ENCODE peak calls at places on chromosome 14, in six cellular contexts. L is uterus, H is breast epithelium, D is transverse colon, P is ovary, U is testis. Y is an unnamed sample.

GRCh38 chr14:69291891-69292586 is 32.1 kb downstream of the GALNT16 start:
- DNase-seq in L (no peak), H (no peak), D (no peak), P (no peak), U (no peak), Y (no peak)

GRCh38 chr14:99065551-99065950 is 206.4 kb downstream of the BCL11B start:
- DNase-seq in L (no peak), H (no peak), D (no peak), P (no peak), U (no peak), Y (no peak)

GRCh38 chr14:80504781-80505180 is 293.5 kb upstream of the DIO2 start:
- DNase-seq in L (no peak), H (no peak), D (no peak), P (no peak), U (no peak), Y (no peak)

GRCh38 chr14:51921026-51921425 is 60.6 kb downstream of the GNG2 start:
- DNase-seq in L (no peak), H (no peak), D (no peak), P (no peak), U (no peak), Y (no peak)

GRCh38 chr14:28653521-28653920 is 113.1 kb upstream of the FOXG1 start:
- DNase-seq in L (no peak), H (no peak), D (no peak), P (no peak), U (no peak), Y (no peak)

GRCh38 chr14:99590746-99591555 is 13.1 kb downstream of the CCDC85C start:
- DNase-seq in L (peak; percentile 26), H (no peak), D (no peak), P (no peak), U (no peak), Y (no peak)

GRCh38 chr14:65847065-65847847 is 434.7 kb downstream of the FUT8 start:
- DNase-seq in L (no peak), H (no peak), D (peak; percentile 43), P (no peak), U (no peak), Y (no peak)

GRCh38 chr14:74905595-74906142 is 17.4 kb downstream of the RPS6KL1 start:
- DNase-seq in L (peak; percentile 75), H (peak; percentile 77), D (peak; percentile 77), P (peak; percentile 82), U (peak; percentile 80), Y (no peak)

GRCh38 chr14:88546621-88547385 is 8.0 kb downstream of the PTPN21 start:
- DNase-seq in L (no peak), H (no peak), D (no peak), P (no peak), U (no peak), Y (no peak)

GRCh38 chr14:79605863-79606262 is 605.4 kb downstream of the DIO2 start:
- DNase-seq in L (no peak), H (no peak), D (no peak), P (no peak), U (no peak), Y (no peak)

GRCh38 chr14:25570483-25570882 is 520.5 kb upstream of the STXBP6 start:
- DNase-seq in L (no peak), H (no peak), D (no peak), P (no peak), U (no peak), Y (no peak)

GRCh38 chr14:65168840-65169239 is 66.5 kb upstream of the MAX start:
- DNase-seq in L (no peak), H (no peak), D (no peak), P (no peak), U (no peak), Y (no peak)

GRCh38 chr14:30994681-30995620 is 30.5 kb upstream of the AP4S1 start:
- DNase-seq in L (no peak), H (no peak), D (no peak), P (no peak), U (no peak), Y (no peak)

GRCh38 chr14:69317392-69317755 is 57.4 kb downstream of the GALNT16 start:
- DNase-seq in L (no peak), H (no peak), D (no peak), P (no peak), U (no peak), Y (no peak)

GRCh38 chr14:58898655-58899316 is 261.0 kb downstream of the DACT1 start:
- DNase-seq in L (no peak), H (no peak), D (no peak), P (no peak), U (no peak), Y (no peak)

GRCh38 chr14:55454264-55455151 is 14.1 kb upstream of the TBPL2 start:
- DNase-seq in L (peak; percentile 40), H (no peak), D (peak; percentile 68), P (peak; percentile 71), U (peak; percentile 81), Y (no peak)

GRCh38 chr14:89794096-89794495 is 160.4 kb downstream of the EFCAB11 start:
- DNase-seq in L (peak; percentile 37), H (no peak), D (no peak), P (peak; percentile 30), U (no peak), Y (no peak)

GRCh38 chr14:58822856-58823255 is 185.1 kb downstream of the DACT1 start:
- DNase-seq in L (no peak), H (no peak), D (no peak), P (no peak), U (no peak), Y (no peak)

GRCh38 chr14:67409461-67409860 is 2.5 kb downstream of the PLEK2 start:
- DNase-seq in L (no peak), H (no peak), D (no peak), P (no peak), U (no peak), Y (no peak)

GRCh38 chr14:100285021-100285912 is 21.0 kb downstream of the SLC25A29 start:
- DNase-seq in L (peak; percentile 70), H (peak; percentile 63), D (peak; percentile 77), P (peak; percentile 74), U (peak; percentile 71), Y (no peak)

GRCh38 chr14:90559811-90560492 is 163.1 kb downstream of the CALM1 start:
- DNase-seq in L (no peak), H (no peak), D (no peak), P (no peak), U (no peak), Y (no peak)

GRCh38 chr14:87896393-87897380 is 96.3 kb downstream of the GALC start:
- DNase-seq in L (no peak), H (no peak), D (no peak), P (no peak), U (no peak), Y (no peak)

GRCh38 chr14:65002586-65003210 is 16.0 kb downstream of the FNTB start:
- DNase-seq in L (no peak), H (no peak), D (no peak), P (no peak), U (no peak), Y (no peak)

GRCh38 chr14:52948039-52948438 is 2.8 kb downstream of the FERMT2 start:
- DNase-seq in L (no peak), H (no peak), D (no peak), P (no peak), U (no peak), Y (no peak)
- H3K4me3 ChIP-seq in L (no peak overlapping the region), H (no peak overlapping the region), D (peak overlapping the region; percentile 67), P (peak overlapping the region; percentile 3), U (no peak overlapping the region), Y (peak overlapping the region; percentile 82)

DNA sequence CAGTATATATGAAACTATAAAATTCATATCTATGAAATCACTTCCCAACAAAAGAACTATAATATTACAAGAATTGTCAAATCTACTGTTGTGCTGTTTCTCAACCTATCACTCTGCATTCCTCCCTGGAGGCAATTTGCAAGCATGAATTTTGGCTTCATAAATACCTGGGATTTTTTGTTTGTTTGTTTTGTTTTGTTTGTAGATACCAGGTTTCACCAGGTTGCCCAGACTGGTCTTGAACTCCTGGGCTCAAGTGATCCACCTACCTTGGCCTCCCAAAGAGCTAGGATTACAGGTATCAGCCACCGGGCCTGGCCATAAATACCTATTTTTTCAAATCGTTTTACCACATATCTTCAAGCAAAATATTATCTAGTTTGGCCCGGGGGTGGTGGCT is 38.7 kb downstream of the SGPP1 start:
- DNase-seq in L (no peak), H (no peak), D (no peak), P (no peak), U (no peak), Y (no peak)
- TF ChIP-seq POLR2A in L (no peak), H (no peak), D (no peak), P (no peak), U (no peak), Y (no peak)

DNA sequence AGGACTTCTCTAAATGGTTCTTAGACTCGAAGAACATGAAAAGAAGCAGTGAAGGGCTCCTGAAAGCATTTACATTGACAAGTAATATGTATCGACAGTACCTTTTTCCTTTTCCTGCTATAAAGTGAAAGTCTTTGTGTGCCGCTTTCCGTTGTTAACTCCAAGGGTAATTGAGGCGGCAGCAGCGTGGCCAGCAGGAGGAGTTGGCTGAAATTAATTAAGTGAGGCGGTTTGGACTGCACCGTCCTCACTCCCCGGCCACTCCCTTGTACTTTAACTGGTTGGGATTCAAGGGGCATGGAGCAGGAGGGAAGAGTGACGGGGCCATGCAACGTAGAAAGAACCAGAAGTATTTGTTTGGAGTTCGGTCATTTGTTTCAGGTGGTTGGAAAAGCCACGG is 34.3 kb upstream of the OTX2 start:
- DNase-seq in L (no peak), H (no peak), D (no peak), P (no peak), U (no peak), Y (no peak)
- H3K27me3 ChIP-seq in L (no peaks in the 10 kb centered on the region), H (peaks cover 4% of the 10 kb centered on the region), D (peaks cover 3% of the 10 kb centered on the region), P (no peaks in the 10 kb centered on the region), U (no peaks in the 10 kb centered on the region), Y (peaks cover 38% of the 10 kb centered on the region)

GRCh38 chr14:93954516-93954830 is 21.9 kb downstream of the ASB2 start:
- DNase-seq in L (no peak), H (no peak), D (no peak), P (no peak), U (no peak), Y (no peak)

GRCh38 chr14:93952829-93953228 is 23.5 kb downstream of the ASB2 start:
- DNase-seq in L (no peak), H (no peak), D (no peak), P (no peak), U (no peak), Y (no peak)

GRCh38 chr14:93951798-93952540 is 24.4 kb downstream of the ASB2 start:
- DNase-seq in L (no peak), H (no peak), D (no peak), P (no peak), U (no peak), Y (no peak)

GRCh38 chr14:93953739-93954515 is 22.4 kb downstream of the ASB2 start:
- DNase-seq in L (no peak), H (no peak), D (no peak), P (no peak), U (no peak), Y (no peak)

DNA sequence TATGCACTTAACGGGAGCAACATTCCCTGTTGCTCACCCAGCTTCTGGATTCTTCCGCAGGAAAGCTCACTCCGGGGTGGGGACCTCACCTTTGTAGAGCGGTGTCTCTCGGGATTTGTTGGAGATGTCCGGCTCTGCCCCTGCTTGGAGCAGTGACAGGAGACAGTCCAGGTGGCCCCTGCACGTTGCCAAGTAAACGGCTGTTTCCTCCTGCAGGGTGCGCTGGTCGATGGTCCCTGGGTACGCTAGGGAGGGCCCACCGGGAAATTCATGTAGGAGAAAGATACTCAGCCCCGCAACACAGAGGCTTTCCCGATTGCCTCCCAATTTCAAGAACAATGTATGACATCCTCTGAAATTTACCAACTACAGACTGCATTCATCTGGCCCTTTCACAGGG is 23.1 kb downstream of the ASB2 start:
- DNase-seq in L (no peak), H (no peak), D (peak; percentile 46), P (no peak), U (no peak), Y (no peak)
- H3K4me3 ChIP-seq in L (no peak overlapping the region), H (no peak overlapping the region), D (no peak overlapping the region), P (no peak overlapping the region), U (no peak overlapping the region), Y (no peak overlapping the region)